ENCODE peak calls at places on chromosomes 1 and 21, in five cellular contexts. One of them, this sample, is unnamed.

GRCh38 chr1:153567621-153568366 is 2.1 kb upstream of the S100A2 start:
- DNase-seq in A172: peak; percentile 83
- DNase-seq in activated CD4-positive, alpha-beta T cell treated with anti-CD3 and anti-CD28 coated beads, Interleukin-2, amount 50 U/mL, for 1 hour: no peak
- DNase-seq in A549: peak; percentile 82
- DNase-seq in activated naive CD4-positive, alpha-beta T cell treated with anti-CD3 and anti-CD28 coated beads, Interleukin-2, amount 50 U/mL, for 16 hours: peak; percentile 55
- DNase-seq in this sample: no peak

GRCh38 chr21:43273708-43274021 is 104.9 kb downstream of the CRYAA start:
- DNase-seq in A172: no peak
- DNase-seq in activated CD4-positive, alpha-beta T cell treated with anti-CD3 and anti-CD28 coated beads, Interleukin-2, amount 50 U/mL, for 1 hour: no peak
- DNase-seq in A549: no peak
- DNase-seq in activated naive CD4-positive, alpha-beta T cell treated with anti-CD3 and anti-CD28 coated beads, Interleukin-2, amount 50 U/mL, for 16 hours: no peak
- DNase-seq in this sample: no peak

GRCh38 chr1:156945881-156946661 is 25.6 kb downstream of the LRRC71 start:
- DNase-seq in activated CD4-positive, alpha-beta T cell treated with anti-CD3 and anti-CD28 coated beads, Interleukin-2, amount 50 U/mL, for 1 hour: no peak
- DNase-seq in A172: no peak
- DNase-seq in activated naive CD4-positive, alpha-beta T cell treated with anti-CD3 and anti-CD28 coated beads, Interleukin-2, amount 50 U/mL, for 16 hours: no peak
- DNase-seq in A549: no peak
- DNase-seq in this sample: no peak

GRCh38 chr1:234724517-234725176 is 114.7 kb upstream of the IRF2BP2 start:
- DNase-seq in A172: no peak
- DNase-seq in activated CD4-positive, alpha-beta T cell treated with anti-CD3 and anti-CD28 coated beads, Interleukin-2, amount 50 U/mL, for 1 hour: peak; percentile 36
- DNase-seq in A549: no peak
- DNase-seq in activated naive CD4-positive, alpha-beta T cell treated with anti-CD3 and anti-CD28 coated beads, Interleukin-2, amount 50 U/mL, for 16 hours: no peak
- DNase-seq in this sample: no peak

GRCh38 chr1:46301406-46302090 is 1.9 kb downstream of the LRRC41 start:
- DNase-seq in A549: peak; percentile 44
- DNase-seq in activated naive CD4-positive, alpha-beta T cell treated with anti-CD3 and anti-CD28 coated beads, Interleukin-2, amount 50 U/mL, for 16 hours: peak; percentile 38
- DNase-seq in activated CD4-positive, alpha-beta T cell treated with anti-CD3 and anti-CD28 coated beads, Interleukin-2, amount 50 U/mL, for 1 hour: peak; percentile 4
- DNase-seq in A172: no peak
- DNase-seq in this sample: peak; percentile 18

GRCh38 chr1:223853748-223854147 is 8.0 kb upstream of the TP53BP2 start:
- DNase-seq in activated naive CD4-positive, alpha-beta T cell treated with anti-CD3 and anti-CD28 coated beads, Interleukin-2, amount 50 U/mL, for 16 hours: no peak
- DNase-seq in A549: no peak
- DNase-seq in activated CD4-positive, alpha-beta T cell treated with anti-CD3 and anti-CD28 coated beads, Interleukin-2, amount 50 U/mL, for 1 hour: no peak
- DNase-seq in A172: no peak
- DNase-seq in this sample: no peak

GRCh38 chr1:96596226-96596625 is 125.4 kb upstream of the PTBP2 start:
- DNase-seq in A172: peak; percentile 13
- DNase-seq in activated CD4-positive, alpha-beta T cell treated with anti-CD3 and anti-CD28 coated beads, Interleukin-2, amount 50 U/mL, for 1 hour: no peak
- DNase-seq in activated naive CD4-positive, alpha-beta T cell treated with anti-CD3 and anti-CD28 coated beads, Interleukin-2, amount 50 U/mL, for 16 hours: no peak
- DNase-seq in A549: peak; percentile 20
- DNase-seq in this sample: no peak

GRCh38 chr1:48106049-48106448 is 108.9 kb upstream of the TRABD2B start:
- DNase-seq in activated naive CD4-positive, alpha-beta T cell treated with anti-CD3 and anti-CD28 coated beads, Interleukin-2, amount 50 U/mL, for 16 hours: no peak
- DNase-seq in activated CD4-positive, alpha-beta T cell treated with anti-CD3 and anti-CD28 coated beads, Interleukin-2, amount 50 U/mL, for 1 hour: no peak
- DNase-seq in A549: no peak
- DNase-seq in A172: no peak
- DNase-seq in this sample: no peak

GRCh38 chr1:79283451-79283850 is 276.9 kb upstream of the ADGRL4 start:
- DNase-seq in activated naive CD4-positive, alpha-beta T cell treated with anti-CD3 and anti-CD28 coated beads, Interleukin-2, amount 50 U/mL, for 16 hours: no peak
- DNase-seq in A549: no peak
- DNase-seq in activated CD4-positive, alpha-beta T cell treated with anti-CD3 and anti-CD28 coated beads, Interleukin-2, amount 50 U/mL, for 1 hour: no peak
- DNase-seq in A172: no peak
- DNase-seq in this sample: no peak

GRCh38 chr1:75812065-75812464 is 15.4 kb downstream of the MSH4 start:
- DNase-seq in A549: no peak
- DNase-seq in activated naive CD4-positive, alpha-beta T cell treated with anti-CD3 and anti-CD28 coated beads, Interleukin-2, amount 50 U/mL, for 16 hours: no peak
- DNase-seq in activated CD4-positive, alpha-beta T cell treated with anti-CD3 and anti-CD28 coated beads, Interleukin-2, amount 50 U/mL, for 1 hour: no peak
- DNase-seq in A172: no peak
- DNase-seq in this sample: no peak

GRCh38 chr1:228377664-228378452 is 28.8 kb downstream of the TRIM11 start:
- DNase-seq in activated CD4-positive, alpha-beta T cell treated with anti-CD3 and anti-CD28 coated beads, Interleukin-2, amount 50 U/mL, for 1 hour: no peak
- DNase-seq in A172: no peak
- DNase-seq in A549: no peak
- DNase-seq in activated naive CD4-positive, alpha-beta T cell treated with anti-CD3 and anti-CD28 coated beads, Interleukin-2, amount 50 U/mL, for 16 hours: no peak
- DNase-seq in this sample: no peak